ENCODE peak calls at places on chromosomes 4 and X, in eight cellular contexts. K is mesothelial cell of epicardium; B is stimulated activated CD4-positive, alpha-beta T cell treated with anti-CD3 and anti-CD28 coated beads, TNF-alpha, amount 100 ng/mL, for 4 hours; L is HCEC 1CT; G is MM.1S; T is C1 segment of cervical spinal cord; M is GM10248; Y is psoas muscle. W is an unnamed sample.

GRCh38 chrX:47751670-47752069 is 85.0 kb upstream of the ZNF81 start:
- DNase-seq in K (no peak), B (no peak), L (peak), G (peak), T (no peak), M (no peak), Y (no peak), W (peak)

GRCh38 chr4:153594208-153594607 is 89.9 kb upstream of the TLR2 start:
- DNase-seq in K (no peak), B (no peak), L (peak), G (peak), T (no peak), M (no peak), Y (no peak), W (no peak)

GRCh38 chrX:69387559-69388487 is 116.3 kb upstream of the NALF2 start:
- DNase-seq in K (peak), B (peak), L (peak), G (peak), T (no peak), M (peak), Y (peak), W (peak)

GRCh38 chr4:69473699-69474098 is 22.0 kb downstream of the UGT2B4 start:
- DNase-seq in K (no peak), B (no peak), L (no peak), G (no peak), T (no peak), M (no peak), Y (no peak), W (no peak)

GRCh38 chrX:50799531-50799961 is 14.4 kb downstream of the SHROOM4 start:
- DNase-seq in K (no peak), B (no peak), L (no peak), G (no peak), T (no peak), M (no peak), Y (no peak), W (no peak)

GRCh38 chrX:139112432-139112831 is 400.9 kb upstream of the FGF13 start:
- DNase-seq in K (no peak), B (no peak), L (peak), G (no peak), T (no peak), M (no peak), Y (no peak), W (no peak)

GRCh38 chr4:8594097-8595038 is 1.8 kb downstream of the CPZ start:
- DNase-seq in K (peak), B (no peak), L (peak), G (peak), T (peak), M (peak), Y (no peak), W (peak)

GRCh38 chrX:20267599-20267923 is 852 bp upstream of the RPS6KA3 start:
- DNase-seq in K (no peak), B (no peak), L (no peak), G (no peak), T (no peak), M (no peak), Y (no peak), W (no peak)

GRCh38 chr4:945274-946102 is 13.2 kb downstream of the TMEM175 start:
- DNase-seq in K (no peak), B (no peak), L (no peak), G (no peak), T (no peak), M (no peak), Y (no peak), W (no peak)

GRCh38 chr4:94689155-94689554 is 68.6 kb upstream of the BMPR1B start:
- DNase-seq in K (no peak), B (no peak), L (no peak), G (no peak), T (no peak), M (no peak), Y (no peak), W (no peak)

GRCh38 chrX:113058634-113059033 is 218.0 kb upstream of the AMOT start:
- DNase-seq in K (no peak), B (no peak), L (no peak), G (no peak), T (no peak), M (no peak), Y (no peak), W (no peak)

GRCh38 chrX:112800901-112801775 is 39.5 kb downstream of the AMOT start:
- DNase-seq in K (no peak), B (no peak), L (no peak), G (no peak), T (no peak), M (no peak), Y (no peak), W (no peak)

GRCh38 chrX:23871905-23872546 is 35.7 kb downstream of the APOO start:
- DNase-seq in K (no peak), B (no peak), L (no peak), G (no peak), T (no peak), M (no peak), Y (no peak), W (no peak)

GRCh38 chr4:147610666-147611065 is 6.5 kb upstream of the TMEM184C start:
- DNase-seq in K (no peak), B (no peak), L (no peak), G (no peak), T (no peak), M (no peak), Y (no peak), W (no peak)

GRCh38 chr4:3332498-3332897 is 39.7 kb downstream of the RGS12 start:
- DNase-seq in K (no peak), B (no peak), L (no peak), G (no peak), T (no peak), M (peak), Y (no peak), W (no peak)

GRCh38 chr4:78396613-78397291 is 154.8 kb upstream of the ANXA3 start:
- DNase-seq in K (no peak), B (no peak), L (no peak), G (no peak), T (no peak), M (no peak), Y (no peak), W (no peak)

GRCh38 chr4:159856451-159856850 is 753.6 kb downstream of the RAPGEF2 start:
- DNase-seq in K (no peak), B (no peak), L (no peak), G (no peak), T (no peak), M (no peak), Y (no peak), W (no peak)

GRCh38 chr4:132767901-132768300 is 381.2 kb upstream of the PCDH10 start:
- DNase-seq in K (no peak), B (no peak), L (no peak), G (no peak), T (no peak), M (no peak), Y (no peak), W (no peak)

GRCh38 chrX:16946971-16947562 is 609 bp downstream of the REPS2 start:
- DNase-seq in K (peak), B (no peak), L (no peak), G (no peak), T (no peak), M (peak), Y (peak), W (no peak)

GRCh38 chr4:55993994-55994657 is 45.4 kb downstream of the CEP135 start:
- DNase-seq in K (no peak), B (no peak), L (no peak), G (no peak), T (no peak), M (peak), Y (no peak), W (no peak)

W was measured in RKO.